ENCODE peak calls at places on chromosomes 2 and 18, in five cellular contexts. L, O, M, U and R are unnamed samples.

GRCh38 chr2:205954707-205955106 is 131.3 kb downstream of the INO80D start:
- DNase-seq in L (no peak), O (no peak), M (no peak), U (no peak), R (no peak)

GRCh38 chr2:162607915-162608314 is 230.7 kb downstream of the KCNH7 start:
- DNase-seq in L (no peak), O (no peak), M (no peak), U (no peak), R (no peak)

GRCh38 chr2:123165616-123166015 is 859.5 kb upstream of the CNTNAP5 start:
- DNase-seq in L (no peak), O (no peak), M (no peak), U (no peak), R (no peak)

GRCh38 chr2:20702563-20702962 is 35.6 kb downstream of the GDF7 start:
- DNase-seq in L (no peak), O (no peak), M (no peak), U (no peak), R (no peak)

GRCh38 chr2:3628241-3628679 is 29.7 kb upstream of the ALLC start:
- DNase-seq in L (no peak), O (no peak), M (no peak), U (no peak), R (no peak)

GRCh38 chr2:233974530-233975071 is 57.4 kb downstream of the TRPM8 start:
- DNase-seq in L (no peak), O (no peak), M (no peak), U (peak), R (peak)

GRCh38 chr2:190272457-190272842 is 47.2 kb downstream of the HIBCH start:
- DNase-seq in L (no peak), O (peak), M (no peak), U (no peak), R (no peak)

GRCh38 chr2:8542381-8543064 is 139.3 kb upstream of the ID2 start:
- DNase-seq in L (no peak), O (no peak), M (no peak), U (no peak), R (no peak)

GRCh38 chr18:38007931-38008330 is 442.3 kb upstream of the CELF4 start:
- DNase-seq in L (peak), O (no peak), M (no peak), U (no peak), R (peak)

GRCh38 chr18:79599503-79599931 is 80.1 kb upstream of the CTDP1 start:
- DNase-seq in L (no peak), O (peak), M (no peak), U (peak), R (no peak)

GRCh38 chr18:73758446-73758845 is 389.2 kb downstream of the FBXO15 start:
- DNase-seq in L (no peak), O (no peak), M (no peak), U (no peak), R (no peak)

GRCh38 chr2:129262934-129263333 is 716.5 kb upstream of the RAB6C start:
- DNase-seq in L (no peak), O (no peak), M (no peak), U (no peak), R (no peak)

GRCh38 chr2:14706201-14706600 is 73.7 kb downstream of the LRATD1 start:
- DNase-seq in L (no peak), O (no peak), M (no peak), U (no peak), R (no peak)

GRCh38 chr2:164826293-164827243 is 15.1 kb downstream of the COBLL1 start:
- DNase-seq in L (peak), O (no peak), M (no peak), U (peak), R (no peak)

GRCh38 chr2:37809525-37809924 is 115.6 kb upstream of the RMDN2 start:
- DNase-seq in L (no peak), O (no peak), M (no peak), U (no peak), R (no peak)

GRCh38 chr18:49521251-49521650 is 34.2 kb upstream of the C18orf32 start:
- DNase-seq in L (no peak), O (no peak), M (no peak), U (no peak), R (no peak)

GRCh38 chr2:98509542-98510321 is 65.1 kb downstream of the INPP4A start:
- DNase-seq in L (no peak), O (no peak), M (no peak), U (no peak), R (no peak)

GRCh38 chr2:213147550-213147949 is 3.9 kb downstream of the IKZF2 start:
- DNase-seq in L (no peak), O (no peak), M (no peak), U (no peak), R (no peak)

GRCh38 chr2:6977786-6978185 is 60.6 kb downstream of the RNF144A start:
- DNase-seq in L (no peak), O (no peak), M (no peak), U (no peak), R (no peak)

GRCh38 chr2:167215595-167215994 is 327.3 kb downstream of the XIRP2 start:
- DNase-seq in L (no peak), O (no peak), M (no peak), U (no peak), R (no peak)

GRCh38 chr18:60469396-60469795 is 96.8 kb upstream of the MC4R start:
- DNase-seq in L (no peak), O (no peak), M (no peak), U (no peak), R (no peak)

GRCh38 chr18:46759885-46760284 is 3.0 kb upstream of the ST8SIA5 start:
- DNase-seq in L (no peak), O (no peak), M (no peak), U (no peak), R (no peak)

GRCh38 chr2:71545572-71546274 is 92.4 kb downstream of the DYSF start:
- DNase-seq in L (peak), O (peak), M (peak), U (no peak), R (no peak)

GRCh38 chr18:14767474-14767873 is 19.5 kb downstream of the ANKRD30B start:
- DNase-seq in L (no peak), O (no peak), M (no peak), U (no peak), R (no peak)

GRCh38 chr2:181680055-181680936 is at the start of gene NEUROD1:
- DNase-seq in L (no peak), O (peak), M (no peak), U (no peak), R (no peak)

GRCh38 chr2:223815884-223816570 is 21.4 kb downstream of the AP1S3 start:
- DNase-seq in L (no peak), O (no peak), M (no peak), U (no peak), R (peak)

GRCh38 chr2:181649436-181649979 is 7.4 kb downstream of the CERKL start:
- DNase-seq in L (no peak), O (no peak), M (no peak), U (peak), R (no peak)

GRCh38 chr2:19219060-19219459 is 139.4 kb downstream of the OSR1 start:
- DNase-seq in L (no peak), O (no peak), M (no peak), U (no peak), R (no peak)

GRCh38 chr2:58432491-58433166 is 191.5 kb upstream of the FANCL start:
- DNase-seq in L (no peak), O (no peak), M (no peak), U (no peak), R (no peak)

GRCh38 chr2:151872468-151872867 is 44.2 kb upstream of the ARL5A start:
- DNase-seq in L (no peak), O (no peak), M (no peak), U (no peak), R (no peak)

GRCh38 chr2:58967736-58968135 is 726.6 kb upstream of the FANCL start:
- DNase-seq in L (no peak), O (no peak), M (no peak), U (no peak), R (no peak)

GRCh38 chr2:152222975-152223638 is 47.5 kb upstream of the STAM2 start:
- DNase-seq in L (peak), O (no peak), M (no peak), U (no peak), R (no peak)

GRCh38 chr2:14817848-14818247 is 185.3 kb downstream of the LRATD1 start:
- DNase-seq in L (no peak), O (no peak), M (no peak), U (no peak), R (no peak)

GRCh38 chr2:161208527-161209139 is 48.4 kb downstream of the TANK start:
- DNase-seq in L (no peak), O (no peak), M (no peak), U (peak), R (peak)

GRCh38 chr2:217638031-217638430 is 364.8 kb downstream of the TNS1 start:
- DNase-seq in L (no peak), O (no peak), M (no peak), U (no peak), R (no peak)

GRCh38 chr2:164992818-164993217 is 37.5 kb upstream of the SLC38A11 start:
- DNase-seq in L (peak), O (peak), M (peak), U (peak), R (no peak)

GRCh38 chr2:26292646-26293045 is 47.9 kb downstream of the HADHB start:
- DNase-seq in L (no peak), O (no peak), M (no peak), U (peak), R (no peak)

GRCh38 chr2:239370403-239370802 is 30.4 kb downstream of the HDAC4 start:
- DNase-seq in L (no peak), O (no peak), M (no peak), U (no peak), R (no peak)

GRCh38 chr2:158994920-158995676 is 26.7 kb downstream of the TANC1 start:
- DNase-seq in L (no peak), O (no peak), M (no peak), U (no peak), R (no peak)

GRCh38 chr18:58640891-58641610 is 12.2 kb upstream of the ALPK2 start:
- DNase-seq in L (no peak), O (no peak), M (no peak), U (no peak), R (no peak)

GRCh38 chr18:58638446-58638845 is 9.6 kb upstream of the ALPK2 start:
- DNase-seq in L (no peak), O (no peak), M (no peak), U (no peak), R (peak)

GRCh38 chr18:58639751-58640427 is 11.0 kb upstream of the ALPK2 start:
- DNase-seq in L (no peak), O (no peak), M (no peak), U (peak), R (peak)

GRCh38 chr18:58639237-58639636 is 10.3 kb upstream of the ALPK2 start:
- DNase-seq in L (no peak), O (no peak), M (no peak), U (no peak), R (no peak)

DNA sequence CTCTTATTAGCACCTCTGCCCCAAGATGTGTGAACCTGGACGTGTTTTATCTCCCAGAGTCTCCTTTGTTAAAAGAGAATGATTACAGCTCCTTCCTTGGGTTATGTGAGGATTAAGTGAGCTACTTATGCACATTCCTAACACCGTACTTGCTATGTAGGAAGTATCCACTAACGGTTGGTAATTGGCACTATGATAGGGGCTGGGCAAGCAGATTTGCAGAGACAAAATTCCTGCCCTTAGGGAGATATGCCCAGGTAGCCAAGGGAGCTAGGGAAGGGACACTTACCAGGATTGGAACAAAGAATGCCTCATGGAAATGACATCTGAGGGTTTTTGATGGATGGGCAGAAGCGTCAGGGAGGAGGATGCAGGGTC is 11.5 kb upstream of the ALPK2 start:
- DNase-seq in L (no peak), O (no peak), M (no peak), U (no peak), R (no peak)
- TF ChIP-seq CTCF in L (no peak), O (no peak), M (no peak), U (no peak), R (no peak)

GRCh38 chr2:210195066-210195852 is 24.1 kb upstream of the KANSL1L start:
- DNase-seq in L (no peak), O (no peak), M (peak), U (no peak), R (no peak)

GRCh38 chr2:210199854-210200253 is 25.4 kb downstream of the ACADL start:
- DNase-seq in L (no peak), O (no peak), M (no peak), U (no peak), R (no peak)

GRCh38 chr2:210199186-210199765 is 26.0 kb downstream of the ACADL start:
- DNase-seq in L (no peak), O (no peak), M (peak), U (no peak), R (no peak)

GRCh38 chr2:210203162-210203561 is 22.1 kb downstream of the ACADL start:
- DNase-seq in L (no peak), O (no peak), M (no peak), U (peak), R (no peak)

DNA sequence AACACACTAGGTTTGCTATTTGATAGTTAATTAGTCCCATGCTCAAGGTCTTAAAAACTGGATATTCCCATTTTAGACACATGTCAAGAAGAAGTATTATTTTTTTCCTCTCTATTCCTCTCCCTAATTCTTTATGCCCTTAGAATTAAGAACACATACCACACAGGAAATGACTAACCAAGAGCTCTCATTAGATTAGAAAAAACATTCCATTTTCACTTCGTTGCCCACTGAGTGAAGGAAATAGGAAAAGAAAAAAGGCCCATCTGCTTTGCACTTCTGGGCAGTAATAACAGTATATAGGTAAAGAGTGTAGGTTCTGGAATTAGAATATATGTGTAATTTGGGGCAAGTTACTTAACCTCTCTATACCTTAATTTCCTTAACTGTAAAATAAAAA is 26.9 kb downstream of the ACADL start:
- DNase-seq in L (no peak), O (no peak), M (no peak), U (no peak), R (peak)
- TF ChIP-seq CTCF in L (no peak), O (no peak), M (no peak), U (no peak), R (no peak)

GRCh38 chr2:102303589-102303988 is 7.8 kb upstream of the IL1RL1 start:
- DNase-seq in L (no peak), O (no peak), M (no peak), U (no peak), R (no peak)

GRCh38 chr2:102304268-102304667 is 7.1 kb upstream of the IL1RL1 start:
- DNase-seq in L (no peak), O (no peak), M (no peak), U (no peak), R (no peak)

GRCh38 chr2:102304711-102305591 is 6.4 kb upstream of the IL1RL1 start:
- DNase-seq in L (no peak), O (no peak), M (no peak), U (no peak), R (no peak)

GRCh38 chr2:102302458-102302857 is 8.9 kb upstream of the IL1RL1 start:
- DNase-seq in L (no peak), O (no peak), M (no peak), U (no peak), R (no peak)

GRCh38 chr2:102301867-102302362 is 9.4 kb upstream of the IL1RL1 start:
- DNase-seq in L (peak), O (peak), M (peak), U (no peak), R (no peak)
- TF ChIP-seq CTCF in L (no peak), O (peak), M (peak), U (peak), R (peak)

GRCh38 chr2:189171956-189172609 is 7.5 kb downstream of the COL5A2 start:
- DNase-seq in L (no peak), O (no peak), M (no peak), U (no peak), R (no peak)
- TF ChIP-seq CTCF in L (no peak), O (peak), M (no peak), U (no peak), R (no peak)

DNA sequence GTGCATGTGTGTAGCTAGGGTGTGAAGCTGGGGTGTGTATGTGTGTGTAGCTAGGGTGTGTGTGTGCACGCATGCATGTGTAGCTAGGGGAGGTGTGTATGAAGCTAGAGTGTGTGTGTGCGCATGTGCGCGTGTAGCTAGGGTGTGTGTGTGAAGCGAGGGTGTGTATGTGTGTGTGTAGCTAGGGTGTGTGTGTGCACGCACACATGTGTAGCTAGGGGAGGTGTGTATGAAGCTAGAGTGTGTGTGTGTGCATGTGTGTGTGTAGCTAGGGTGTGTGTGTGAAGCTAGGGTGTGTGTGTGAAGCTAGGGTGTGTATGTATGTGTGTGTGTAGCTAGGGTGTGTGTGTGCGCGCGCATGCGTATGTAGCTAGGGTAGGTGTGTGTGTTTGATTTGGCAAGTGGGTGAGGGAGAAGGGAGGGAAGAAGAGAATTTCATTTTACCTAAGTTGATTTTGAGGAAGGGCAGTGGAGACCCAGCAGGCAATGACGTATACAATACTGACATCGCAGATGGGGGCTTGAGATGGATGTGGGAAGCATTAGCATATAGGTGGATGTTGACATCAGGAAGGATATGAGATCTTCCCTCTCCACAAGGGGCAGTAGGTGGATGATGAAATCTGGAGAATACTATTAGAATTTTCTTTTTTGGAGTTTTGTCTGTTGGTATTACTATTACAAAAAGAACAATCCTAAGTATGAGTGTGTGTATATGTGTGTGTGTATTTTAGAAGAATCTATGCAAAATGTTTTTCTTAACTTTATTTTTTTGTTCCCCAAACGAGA is 70.7 kb downstream of the PRELID3A start:
- DNase-seq in L (no peak), O (no peak), M (no peak), U (no peak), R (no peak)
- TF ChIP-seq CTCF in L (no peak), O (no peak), M (no peak), U (peak), R (peak)

GRCh38 chr2:235515821-235516220 is 22.0 kb downstream of the AGAP1 start:
- DNase-seq in L (no peak), O (no peak), M (no peak), U (no peak), R (no peak)

GRCh38 chr2:235515364-235515742 is 21.5 kb downstream of the AGAP1 start:
- DNase-seq in L (no peak), O (no peak), M (no peak), U (no peak), R (no peak)

GRCh38 chr2:235516257-235516656 is 22.4 kb downstream of the AGAP1 start:
- DNase-seq in L (no peak), O (no peak), M (no peak), U (no peak), R (no peak)

GRCh38 chr2:235513984-235514626 is 20.3 kb downstream of the AGAP1 start:
- DNase-seq in L (no peak), O (no peak), M (no peak), U (no peak), R (no peak)

GRCh38 chr2:235514627-235515363 is 21.0 kb downstream of the AGAP1 start:
- DNase-seq in L (no peak), O (no peak), M (no peak), U (no peak), R (no peak)
- TF ChIP-seq CTCF in L (peak), O (no peak), M (no peak), U (peak), R (peak)

DNA sequence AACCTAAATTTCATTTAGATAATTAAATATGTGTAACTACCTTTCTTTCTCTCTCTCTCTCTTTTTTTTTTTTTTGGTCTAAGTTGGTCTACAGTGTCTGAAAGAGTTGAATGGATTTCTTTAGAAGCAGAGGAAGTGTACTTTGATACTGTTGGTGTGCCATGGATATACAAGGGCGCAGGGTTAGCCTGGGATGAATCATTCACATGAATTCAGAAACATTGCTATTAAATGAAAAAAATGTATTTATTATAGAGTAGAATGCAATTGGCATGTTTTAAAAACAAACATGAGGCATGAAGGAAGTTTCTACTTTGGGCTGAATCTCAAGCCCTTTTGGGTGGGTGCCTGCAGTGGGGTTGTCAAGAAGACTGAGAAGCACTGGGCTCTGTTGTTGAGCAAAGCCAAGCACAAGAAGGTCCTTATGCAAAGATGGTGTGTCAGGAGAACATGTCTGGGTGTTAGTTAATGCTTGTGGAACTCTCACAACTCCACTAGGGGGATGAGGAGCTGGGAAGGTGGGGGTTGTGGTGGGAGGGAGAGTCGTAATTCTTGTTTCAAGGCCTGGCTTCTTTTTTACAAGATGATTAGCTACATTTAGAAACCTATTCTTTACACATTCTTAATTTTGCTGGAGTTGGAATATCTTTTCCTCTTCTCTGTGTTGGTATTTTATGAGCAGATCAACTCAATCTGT is 57.9 kb downstream of the LYPD6 start:
- DNase-seq in L (no peak), O (peak), M (no peak), U (no peak), R (no peak)
- TF ChIP-seq CTCF in L (no peak), O (peak), M (no peak), U (peak), R (peak)